ENCODE peak calls at places on chromosome 21, in seven cellular contexts. F, L, Q, N, R, V and Y are unnamed samples.

GRCh38 chr21:46661211-46661625 is 25.7 kb downstream of the PRMT2 start:
- DNase-seq in F (no peak), L (peak; percentile 43), Q (no peak), N (peak; percentile 47), R (no peak), V (peak; percentile 79), Y (peak; percentile 73)

GRCh38 chr21:16454371-16454770 is 724.6 kb downstream of the USP25 start:
- DNase-seq in F (no peak), L (no peak), Q (no peak), N (no peak), R (no peak), V (peak; percentile 0), Y (no peak)

GRCh38 chr21:32070693-32071330 is 198.0 kb downstream of the HUNK start:
- DNase-seq in F (no peak), L (no peak), Q (no peak), N (no peak), R (no peak), V (no peak), Y (no peak)

GRCh38 chr21:18411565-18411964 is 8.0 kb upstream of the TMPRSS15 start:
- DNase-seq in F (no peak), L (no peak), Q (no peak), N (no peak), R (no peak), V (no peak), Y (no peak)

GRCh38 chr21:34670962-34671348 is 2.2 kb downstream of the CLIC6 start:
- DNase-seq in F (no peak), L (no peak), Q (no peak), N (no peak), R (no peak), V (no peak), Y (no peak)

GRCh38 chr21:31630062-31630711 is 29.3 kb upstream of the SOD1 start:
- DNase-seq in F (peak; percentile 93), L (no peak), Q (peak; percentile 72), N (peak; percentile 91), R (no peak), V (peak; percentile 38), Y (peak; percentile 93)

GRCh38 chr21:35632711-35633110 is 427.6 kb downstream of the SETD4 start:
- DNase-seq in F (no peak), L (no peak), Q (no peak), N (no peak), R (no peak), V (no peak), Y (no peak)

GRCh38 chr21:31363720-31364119 is 19.7 kb upstream of the TIAM1 start:
- DNase-seq in F (no peak), L (no peak), Q (no peak), N (no peak), R (no peak), V (no peak), Y (no peak)

DNA sequence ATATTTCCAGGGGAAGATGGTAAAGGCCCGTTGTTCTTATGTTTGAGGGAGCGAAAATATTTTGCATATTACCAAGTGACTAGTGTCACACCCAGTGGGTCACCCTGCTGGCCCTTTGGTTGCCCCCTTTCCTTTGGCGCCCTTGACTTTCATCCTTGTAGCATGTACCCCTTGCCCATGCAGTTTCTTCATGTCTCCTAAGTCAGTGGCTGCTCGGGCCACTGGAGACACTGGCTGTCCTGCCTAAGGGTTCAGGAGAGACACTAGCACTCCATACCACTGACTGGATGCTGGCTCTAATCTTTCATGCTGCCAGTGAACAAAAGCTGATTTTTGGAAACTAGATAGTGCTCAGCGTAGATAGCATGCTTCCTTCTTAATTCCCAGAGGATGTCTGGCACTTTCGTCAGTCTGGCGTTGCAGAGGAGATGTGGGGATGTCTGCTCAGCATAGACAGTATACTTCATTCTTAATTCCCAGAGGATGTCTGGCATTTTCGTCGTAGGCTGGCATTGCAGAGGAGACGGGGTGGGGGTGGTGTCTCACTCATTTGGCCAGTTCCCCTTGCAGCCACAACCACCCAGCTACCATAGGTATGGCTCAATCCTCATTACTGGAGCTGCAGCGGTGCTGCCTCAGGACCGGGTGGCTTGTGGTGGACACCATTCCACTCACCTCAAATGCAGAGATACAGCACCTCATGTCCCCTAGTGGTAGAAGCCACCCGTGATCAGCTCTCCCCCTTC is 770.9 kb upstream of the TPTE start:
- DNase-seq in F (no peak), L (no peak), Q (no peak), N (no peak), R (no peak), V (no peak), Y (no peak)
- H3K9me3 ChIP-seq in F (peaks cover 6% of the 10 kb centered on the region), L (no peaks in the 10 kb centered on the region), Q (peaks cover 3% of the 10 kb centered on the region), N (no peaks in the 10 kb centered on the region), R (no peaks in the 10 kb centered on the region), V (peaks cover 18% of the 10 kb centered on the region), Y (no peaks in the 10 kb centered on the region)

DNA sequence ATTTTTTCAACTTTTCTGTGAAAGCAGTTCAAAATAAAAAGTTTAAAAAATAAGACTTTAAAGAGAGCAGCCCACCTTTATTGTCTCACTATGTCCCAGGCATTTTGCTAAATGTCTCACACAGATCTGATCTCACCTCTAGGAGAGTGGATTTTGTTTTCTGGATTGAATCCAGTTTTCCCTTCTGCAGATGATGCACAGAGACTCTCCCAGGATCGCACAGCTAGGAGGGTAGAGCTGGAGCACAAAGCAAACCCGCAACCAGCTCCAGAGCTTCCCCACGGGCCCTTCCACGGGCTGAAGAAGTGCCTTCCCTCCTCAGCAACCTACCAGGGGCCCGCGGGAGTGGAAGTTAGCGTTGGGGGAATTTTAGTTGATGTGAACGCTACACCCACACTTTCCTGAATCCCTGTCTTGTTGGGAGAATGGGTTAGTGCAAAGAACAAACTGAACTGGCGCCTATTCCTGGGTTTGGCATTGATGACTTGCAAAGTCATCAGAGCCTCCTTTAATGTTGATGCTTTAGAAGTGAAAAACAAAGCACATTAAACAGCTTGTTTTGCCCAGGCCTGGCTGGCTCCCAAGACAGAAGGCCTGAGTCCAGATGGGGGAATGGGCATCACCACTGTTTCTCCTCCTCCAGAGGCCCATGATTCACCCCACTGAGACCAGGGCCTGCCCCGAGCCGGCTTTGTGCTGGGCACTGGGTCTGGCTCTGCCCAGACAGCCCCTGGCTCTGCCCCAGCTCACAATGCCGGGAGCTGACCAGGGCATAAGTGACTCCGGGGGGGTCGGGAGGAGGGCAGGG is 6.0 kb downstream of the C2CD2 start:
- DNase-seq in F (no peak), L (no peak), Q (no peak), N (no peak), R (no peak), V (no peak), Y (peak; percentile 99)
- H3K36me3 ChIP-seq in F (no peaks in the 10 kb centered on the region), L (no peaks in the 10 kb centered on the region), Q (no peaks in the 10 kb centered on the region), N (no peaks in the 10 kb centered on the region), R (no peaks in the 10 kb centered on the region), V (no peaks in the 10 kb centered on the region), Y (peaks cover 31% of the 10 kb centered on the region)

GRCh38 chr21:38771536-38771935 is 34.2 kb upstream of the ETS2 start:
- DNase-seq in F (no peak), L (no peak), Q (no peak), N (no peak), R (no peak), V (no peak), Y (no peak)

GRCh38 chr21:38775733-38776132 is 30.0 kb upstream of the ETS2 start:
- DNase-seq in F (no peak), L (no peak), Q (no peak), N (no peak), R (no peak), V (no peak), Y (no peak)

GRCh38 chr21:38774586-38775285 is 31.0 kb upstream of the ETS2 start:
- DNase-seq in F (no peak), L (no peak), Q (no peak), N (no peak), R (no peak), V (no peak), Y (no peak)

GRCh38 chr21:38773108-38774061 is 32.3 kb upstream of the ETS2 start:
- DNase-seq in F (no peak), L (peak; percentile 26), Q (no peak), N (peak; percentile 25), R (no peak), V (peak; percentile 97), Y (peak; percentile 87)

GRCh38 chr21:38774152-38774551 is 31.6 kb upstream of the ETS2 start:
- DNase-seq in F (no peak), L (no peak), Q (no peak), N (no peak), R (no peak), V (no peak), Y (no peak)
- H3K4me3 ChIP-seq in F (no peak overlapping the region), L (no peak overlapping the region), Q (no peak overlapping the region), N (no peak overlapping the region), R (no peak overlapping the region), V (no peak overlapping the region), Y (no peak overlapping the region)

GRCh38 chr21:25908495-25908894 is 173.7 kb downstream of the GABPA start:
- DNase-seq in F (no peak), L (no peak), Q (no peak), N (no peak), R (no peak), V (no peak), Y (no peak)

GRCh38 chr21:25910809-25911208 is 176.0 kb downstream of the GABPA start:
- DNase-seq in F (no peak), L (no peak), Q (no peak), N (no peak), R (no peak), V (no peak), Y (no peak)

GRCh38 chr21:25909341-25909740 is 174.6 kb downstream of the GABPA start:
- DNase-seq in F (no peak), L (no peak), Q (no peak), N (no peak), R (no peak), V (no peak), Y (no peak)

GRCh38 chr21:25906554-25906953 is 171.8 kb downstream of the GABPA start:
- DNase-seq in F (no peak), L (no peak), Q (no peak), N (no peak), R (no peak), V (no peak), Y (no peak)

GRCh38 chr21:25907573-25908275 is 173.0 kb downstream of the GABPA start:
- DNase-seq in F (no peak), L (no peak), Q (no peak), N (peak; percentile 18), R (no peak), V (no peak), Y (no peak)
- H3K9me3 ChIP-seq in F (no peaks in the 10 kb centered on the region), L (no peaks in the 10 kb centered on the region), Q (no peaks in the 10 kb centered on the region), N (no peaks in the 10 kb centered on the region), R (no peaks in the 10 kb centered on the region), V (no peaks in the 10 kb centered on the region), Y (no peaks in the 10 kb centered on the region)

DNA sequence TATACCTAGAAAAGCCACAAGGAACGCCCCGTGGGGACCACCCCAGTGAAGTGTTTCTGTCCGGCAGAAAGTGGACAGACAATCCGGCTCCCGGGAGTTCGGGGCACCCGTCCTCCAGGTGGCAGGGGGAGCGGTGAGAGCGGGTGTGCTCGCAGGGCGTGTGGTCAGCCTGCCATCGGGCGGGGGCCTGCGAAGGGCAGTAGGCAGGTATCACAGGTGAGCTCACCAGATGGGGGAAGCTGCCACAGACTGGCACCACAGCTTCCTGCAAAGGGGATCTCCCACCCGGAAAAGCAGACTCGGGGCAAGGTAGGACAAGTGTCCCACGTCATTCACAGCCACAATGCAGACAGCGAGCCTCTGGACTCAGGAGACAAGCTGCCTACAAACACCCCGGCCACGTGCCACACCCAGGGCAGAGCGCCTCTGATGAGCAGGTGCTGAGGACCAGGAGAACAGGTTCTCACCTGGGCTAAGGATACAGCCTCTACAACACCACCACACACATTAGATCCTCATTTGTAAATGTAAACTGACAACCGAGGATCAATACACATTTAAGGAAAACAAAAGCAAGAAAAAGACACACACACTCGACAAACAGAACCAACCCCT is 36.4 kb downstream of the VPS26C start:
- DNase-seq in F (no peak), L (no peak), Q (no peak), N (no peak), R (no peak), V (no peak), Y (no peak)
- H3K36me3 ChIP-seq in F (peaks cover 15% of the 10 kb centered on the region), L (peaks cover 93% of the 10 kb centered on the region), Q (peaks cover 7% of the 10 kb centered on the region), N (peaks cover 12% of the 10 kb centered on the region), R (peaks cover 26% of the 10 kb centered on the region), V (peaks cover 93% of the 10 kb centered on the region), Y (peaks cover 67% of the 10 kb centered on the region)

GRCh38 chr21:44485254-44485793 is 30.0 kb downstream of the LRRC3 start:
- DNase-seq in F (no peak), L (no peak), Q (no peak), N (no peak), R (no peak), V (peak; percentile 74), Y (peak; percentile 52)
- H3K4me3 ChIP-seq in F (no peak overlapping the region), L (no peak overlapping the region), Q (peak overlapping the region; percentile 31), N (no peak overlapping the region), R (no peak overlapping the region), V (peak overlapping the region; percentile 71), Y (peak overlapping the region; percentile 43)